ENCODE peak calls at places on chromosome 13, in four cellular contexts. One of them, this sample, is unnamed.

GRCh38 chr13:106630162-106630561 is 62.2 kb upstream of the ARGLU1 start:
- DNase-seq in HFF-Myc: no peak
- DNase-seq in upper lobe of left lung: no peak
- DNase-seq in IMR-90: no peak
- DNase-seq in this sample: no peak

GRCh38 chr13:40109324-40109958 is 454.0 kb downstream of the COG6 start:
- DNase-seq in HFF-Myc: no peak
- DNase-seq in upper lobe of left lung: no peak
- DNase-seq in IMR-90: peak; percentile 73
- DNase-seq in this sample: no peak

GRCh38 chr13:111179908-111180756 is 65.0 kb downstream of the ARHGEF7 start:
- DNase-seq in HFF-Myc: no peak
- DNase-seq in upper lobe of left lung: no peak
- DNase-seq in IMR-90: no peak
- DNase-seq in this sample: no peak

GRCh38 chr13:93476175-93476574 is 249.6 kb downstream of the GPC6 start:
- DNase-seq in HFF-Myc: no peak
- DNase-seq in upper lobe of left lung: no peak
- DNase-seq in IMR-90: peak; percentile 91
- DNase-seq in this sample: no peak

GRCh38 chr13:104920091-104920490 is 1615.4 kb downstream of the EFNB2 start:
- DNase-seq in HFF-Myc: no peak
- DNase-seq in upper lobe of left lung: no peak
- DNase-seq in IMR-90: no peak
- DNase-seq in this sample: no peak

GRCh38 chr13:30569901-30570576 is 47.7 kb upstream of the USPL1 start:
- DNase-seq in HFF-Myc: peak; percentile 59
- DNase-seq in upper lobe of left lung: no peak
- DNase-seq in IMR-90: peak; percentile 99
- DNase-seq in this sample: no peak

GRCh38 chr13:27600712-27601111 is 19.6 kb downstream of the LNX2 start:
- DNase-seq in HFF-Myc: no peak
- DNase-seq in upper lobe of left lung: no peak
- DNase-seq in IMR-90: no peak
- DNase-seq in this sample: no peak

GRCh38 chr13:48769107-48769704 is 115.5 kb downstream of the CYSLTR2 start:
- DNase-seq in HFF-Myc: peak; percentile 87
- DNase-seq in upper lobe of left lung: peak; percentile 85
- DNase-seq in IMR-90: peak; percentile 91
- DNase-seq in this sample: peak; percentile 76

GRCh38 chr13:100196380-100196779 is 107.5 kb downstream of the PCCA start:
- DNase-seq in HFF-Myc: no peak
- DNase-seq in upper lobe of left lung: no peak
- DNase-seq in IMR-90: no peak
- DNase-seq in this sample: no peak

GRCh38 chr13:72137782-72138181 is 270.8 kb upstream of the DACH1 start:
- DNase-seq in HFF-Myc: no peak
- DNase-seq in upper lobe of left lung: no peak
- DNase-seq in IMR-90: no peak
- DNase-seq in this sample: no peak

GRCh38 chr13:82214341-82214740 is 1667.9 kb downstream of the SLITRK1 start:
- DNase-seq in HFF-Myc: no peak
- DNase-seq in upper lobe of left lung: no peak
- DNase-seq in IMR-90: no peak
- DNase-seq in this sample: no peak

GRCh38 chr13:61149333-61149730 is 266.3 kb downstream of the PCDH20 start:
- DNase-seq in HFF-Myc: no peak
- DNase-seq in upper lobe of left lung: no peak
- DNase-seq in IMR-90: no peak
- DNase-seq in this sample: no peak

GRCh38 chr13:110001622-110002275 is 215.4 kb upstream of the IRS2 start:
- DNase-seq in HFF-Myc: no peak
- DNase-seq in upper lobe of left lung: no peak
- DNase-seq in IMR-90: peak; percentile 90
- DNase-seq in this sample: no peak

GRCh38 chr13:99919132-99919531 is 52.4 kb downstream of the ZIC5 start:
- DNase-seq in HFF-Myc: no peak
- DNase-seq in upper lobe of left lung: no peak
- DNase-seq in IMR-90: no peak
- DNase-seq in this sample: no peak

GRCh38 chr13:33349996-33350826 is 64.7 kb upstream of the STARD13 start:
- DNase-seq in HFF-Myc: no peak
- DNase-seq in upper lobe of left lung: peak; percentile 45
- DNase-seq in IMR-90: peak; percentile 39
- DNase-seq in this sample: no peak

GRCh38 chr13:71880753-71881541 is 13.9 kb upstream of the DACH1 start:
- DNase-seq in HFF-Myc: no peak
- DNase-seq in upper lobe of left lung: no peak
- DNase-seq in IMR-90: no peak
- DNase-seq in this sample: no peak

GRCh38 chr13:101515504-101515903 is 63.0 kb downstream of the ITGBL1 start:
- DNase-seq in HFF-Myc: no peak
- DNase-seq in upper lobe of left lung: no peak
- DNase-seq in IMR-90: no peak
- DNase-seq in this sample: no peak

GRCh38 chr13:92640936-92641335 is 585.7 kb upstream of the GPC6 start:
- DNase-seq in HFF-Myc: no peak
- DNase-seq in upper lobe of left lung: no peak
- DNase-seq in IMR-90: peak; percentile 2
- DNase-seq in this sample: no peak

GRCh38 chr13:99374994-99375805 is 68.0 kb upstream of the GPR183 start:
- DNase-seq in HFF-Myc: no peak
- DNase-seq in upper lobe of left lung: no peak
- DNase-seq in IMR-90: no peak
- DNase-seq in this sample: no peak

GRCh38 chr13:69706807-69707206 is 400.8 kb upstream of the ATXN8OS start:
- DNase-seq in HFF-Myc: no peak
- DNase-seq in upper lobe of left lung: no peak
- DNase-seq in IMR-90: no peak
- DNase-seq in this sample: no peak

DNA sequence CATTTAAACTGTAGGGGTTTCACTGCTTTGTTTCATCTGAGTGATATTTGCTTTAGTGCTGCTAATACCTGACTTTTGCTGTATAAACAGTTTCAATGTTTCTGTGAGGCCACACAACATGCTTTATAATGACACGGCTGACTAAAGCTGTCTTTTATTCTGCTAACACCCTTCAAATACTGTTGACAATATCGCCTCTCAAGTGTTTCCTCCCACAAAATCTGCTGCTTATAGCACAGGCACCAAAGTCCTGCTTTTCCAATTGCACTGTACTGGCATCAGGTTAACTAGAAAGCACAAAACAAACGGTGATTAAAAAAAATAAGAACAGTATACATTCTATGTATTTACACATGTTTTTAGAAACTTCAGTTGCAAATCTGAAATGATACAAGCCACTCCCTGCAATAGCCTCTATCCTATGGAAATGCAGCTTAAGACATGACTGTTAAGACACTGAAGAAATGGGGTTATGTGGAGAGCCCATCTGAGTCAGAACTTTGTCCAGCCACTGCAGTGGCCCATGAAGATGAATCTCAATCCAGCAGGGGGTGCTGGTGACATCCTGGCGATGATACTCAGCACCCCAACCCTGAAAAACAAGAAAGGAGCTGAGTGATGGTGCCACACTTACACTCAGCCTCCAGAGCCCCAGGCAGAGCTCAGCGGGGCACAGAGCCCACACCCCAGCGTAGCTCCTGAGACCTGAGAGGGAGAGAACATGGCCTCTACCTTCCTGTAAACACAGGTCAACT is 29.4 kb downstream of the RFXAP start:
- DNase-seq in HFF-Myc: no peak
- DNase-seq in upper lobe of left lung: no peak
- DNase-seq in IMR-90: peak; percentile 19
- DNase-seq in this sample: no peak
- TF ChIP-seq CTCF in HFF-Myc: peak; percentile 19
- TF ChIP-seq CTCF in upper lobe of left lung: peak; percentile 16
- TF ChIP-seq CTCF in IMR-90: peak; percentile 27
- TF ChIP-seq CTCF in this sample: no peak

GRCh38 chr13:89375839-89376238 is 1704.7 kb downstream of the SLITRK5 start:
- DNase-seq in HFF-Myc: no peak
- DNase-seq in upper lobe of left lung: no peak
- DNase-seq in IMR-90: peak; percentile 63
- DNase-seq in this sample: no peak

GRCh38 chr13:89382986-89383385 is 1711.8 kb downstream of the SLITRK5 start:
- DNase-seq in HFF-Myc: no peak
- DNase-seq in upper lobe of left lung: no peak
- DNase-seq in IMR-90: no peak
- DNase-seq in this sample: no peak

GRCh38 chr13:89383891-89384290 is 1712.7 kb downstream of the SLITRK5 start:
- DNase-seq in HFF-Myc: no peak
- DNase-seq in upper lobe of left lung: no peak
- DNase-seq in IMR-90: no peak
- DNase-seq in this sample: no peak

DNA sequence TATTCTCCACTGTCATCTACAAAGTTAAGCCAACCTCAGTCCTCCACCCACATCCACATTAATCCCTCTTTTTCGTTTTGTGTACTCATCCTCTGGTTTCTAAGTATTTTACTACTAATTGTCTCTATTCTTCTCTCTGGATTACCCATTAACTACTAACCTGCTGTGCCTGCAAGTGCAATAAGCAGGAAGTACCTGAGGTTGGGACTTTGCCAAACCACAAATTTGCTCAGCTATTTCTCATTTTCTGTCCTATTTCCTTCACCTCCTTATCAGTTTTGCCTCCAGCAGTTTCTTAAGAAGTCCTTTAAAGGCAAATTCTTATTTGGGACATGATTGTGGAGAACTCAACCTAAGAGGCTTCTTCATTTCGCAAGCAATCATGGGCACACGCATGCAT is 1708.9 kb downstream of the SLITRK5 start:
- DNase-seq in HFF-Myc: no peak
- DNase-seq in upper lobe of left lung: no peak
- DNase-seq in IMR-90: no peak
- DNase-seq in this sample: no peak
- TF ChIP-seq CTCF in HFF-Myc: no peak
- TF ChIP-seq CTCF in upper lobe of left lung: no peak
- TF ChIP-seq CTCF in IMR-90: no peak
- TF ChIP-seq CTCF in this sample: no peak

GRCh38 chr13:66858163-66858562 is 372.0 kb downstream of the PCDH9 start:
- DNase-seq in HFF-Myc: no peak
- DNase-seq in upper lobe of left lung: no peak
- DNase-seq in IMR-90: no peak
- DNase-seq in this sample: no peak

GRCh38 chr13:66855110-66855509 is 375.0 kb downstream of the PCDH9 start:
- DNase-seq in HFF-Myc: no peak
- DNase-seq in upper lobe of left lung: no peak
- DNase-seq in IMR-90: no peak
- DNase-seq in this sample: no peak

GRCh38 chr13:66859078-66859477 is 371.1 kb downstream of the PCDH9 start:
- DNase-seq in HFF-Myc: no peak
- DNase-seq in upper lobe of left lung: no peak
- DNase-seq in IMR-90: peak; percentile 1
- DNase-seq in this sample: no peak

GRCh38 chr13:66849706-66850105 is 380.4 kb downstream of the PCDH9 start:
- DNase-seq in HFF-Myc: no peak
- DNase-seq in upper lobe of left lung: no peak
- DNase-seq in IMR-90: no peak
- DNase-seq in this sample: no peak

DNA sequence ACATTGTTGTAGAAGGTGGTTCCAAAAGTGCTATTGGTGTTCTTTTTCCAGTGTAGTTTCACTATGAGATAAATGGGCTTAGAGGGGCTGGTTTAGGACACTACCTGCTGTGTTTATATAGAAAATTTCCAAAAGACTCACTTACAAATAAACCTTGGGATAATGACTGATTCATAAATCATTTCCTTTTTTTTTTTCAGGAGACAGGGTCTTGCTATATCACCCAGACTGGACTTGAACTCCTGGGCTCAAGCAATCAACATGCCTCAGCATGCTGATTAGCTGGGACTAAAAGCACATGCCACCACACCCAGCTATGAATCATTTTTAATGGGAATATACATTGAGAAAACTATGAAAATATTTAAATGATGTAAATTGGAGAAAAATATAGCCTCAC is 376.6 kb downstream of the PCDH9 start:
- DNase-seq in HFF-Myc: no peak
- DNase-seq in upper lobe of left lung: no peak
- DNase-seq in IMR-90: no peak
- DNase-seq in this sample: no peak
- TF ChIP-seq CTCF in HFF-Myc: no peak
- TF ChIP-seq CTCF in upper lobe of left lung: no peak
- TF ChIP-seq CTCF in IMR-90: no peak
- TF ChIP-seq CTCF in this sample: no peak

GRCh38 chr13:34833562-34834182 is 108.4 kb upstream of the NBEA start:
- DNase-seq in HFF-Myc: no peak
- DNase-seq in upper lobe of left lung: no peak
- DNase-seq in IMR-90: peak; percentile 2
- DNase-seq in this sample: no peak
- TF ChIP-seq CTCF in HFF-Myc: peak; percentile 28
- TF ChIP-seq CTCF in upper lobe of left lung: no peak
- TF ChIP-seq CTCF in IMR-90: no peak
- TF ChIP-seq CTCF in this sample: no peak

GRCh38 chr13:76038920-76039716 is 403.0 kb downstream of the LMO7 start:
- DNase-seq in HFF-Myc: no peak
- DNase-seq in upper lobe of left lung: no peak
- DNase-seq in IMR-90: no peak
- DNase-seq in this sample: no peak
- TF ChIP-seq CTCF in HFF-Myc: no peak
- TF ChIP-seq CTCF in upper lobe of left lung: no peak
- TF ChIP-seq CTCF in IMR-90: no peak
- TF ChIP-seq CTCF in this sample: no peak

DNA sequence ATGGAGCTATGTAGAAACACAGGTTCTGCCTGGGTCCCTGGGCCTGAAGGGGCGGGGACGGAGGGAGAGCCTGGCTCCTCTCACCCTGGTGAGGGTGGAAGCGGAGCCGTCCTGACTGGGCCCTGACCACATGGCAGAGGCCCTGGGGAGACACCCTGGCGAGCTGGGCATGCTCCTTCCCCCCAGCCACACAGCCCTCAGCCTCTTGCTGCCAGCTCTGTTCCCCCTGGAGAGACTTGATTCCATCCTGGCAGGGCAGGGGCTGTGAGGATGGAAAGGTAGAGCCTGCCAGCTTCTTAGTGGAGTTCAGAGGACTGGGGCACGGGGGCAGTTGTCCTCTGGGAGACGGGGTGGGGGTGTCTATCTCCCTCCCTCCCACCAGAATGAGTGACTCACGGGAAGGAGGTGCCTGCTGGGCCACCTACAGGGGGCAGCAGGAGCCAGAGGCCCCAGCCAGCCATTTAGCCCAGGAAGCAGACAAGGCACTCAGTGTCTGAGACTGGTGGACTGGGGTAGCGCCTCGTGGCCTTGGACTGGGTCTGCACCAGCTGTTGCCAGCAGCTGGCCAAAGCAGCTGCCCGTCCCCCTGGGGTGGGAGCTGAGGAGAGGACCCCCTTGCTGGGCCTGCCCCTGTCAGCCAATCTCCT is 22.8 kb upstream of the RNF17 start:
- DNase-seq in HFF-Myc: no peak
- DNase-seq in upper lobe of left lung: no peak
- DNase-seq in IMR-90: no peak
- DNase-seq in this sample: no peak
- TF ChIP-seq CTCF in HFF-Myc: peak; percentile 45
- TF ChIP-seq CTCF in upper lobe of left lung: peak; percentile 9
- TF ChIP-seq CTCF in IMR-90: no peak
- TF ChIP-seq CTCF in this sample: no peak

This sample was measured in mesothelial cell of epicardium.